ENCODE peak calls at places on chromosomes 7 and 10, in nine cellular contexts. A, W, B, K, Z, O, H, I and T are unnamed samples.

GRCh38 chr7:130365511-130366441 is 14.5 kb upstream of the CPA1 start:
- DNase-seq in W (no peak), H (no peak), A (peak), B (no peak), I (peak), K (no peak), O (no peak), Z (peak), T (no peak)

GRCh38 chr10:31071232-31071999 is 39.8 kb upstream of the ZNF438 start:
- DNase-seq in Z (peak), H (no peak), A (no peak), K (no peak), I (no peak), O (no peak), W (no peak), B (no peak), T (no peak)

GRCh38 chr10:71845410-71846406 is 5.3 kb downstream of the PSAP start:
- DNase-seq in B (no peak), W (no peak), O (no peak), K (no peak), I (no peak), Z (no peak), H (no peak), A (no peak), T (no peak)

GRCh38 chr7:71237945-71238344 is 106.0 kb downstream of the GALNT17 start:
- DNase-seq in A (no peak), I (no peak), Z (no peak), B (no peak), K (peak), H (no peak), O (no peak), W (no peak), T (no peak)

GRCh38 chr7:158722574-158723237 is 18.1 kb upstream of the NCAPG2 start:
- DNase-seq in H (no peak), A (no peak), K (no peak), Z (no peak), W (no peak), O (no peak), B (no peak), I (no peak), T (no peak)

GRCh38 chr7:141551080-141551772 is at the start of gene AGK:
- DNase-seq in H (no peak), K (peak), O (peak), A (peak), W (peak), B (peak), Z (peak), I (peak), T (peak)

GRCh38 chr7:142864980-142865747 is 10.3 kb downstream of the EPHB6 start:
- DNase-seq in Z (no peak), A (no peak), O (no peak), H (no peak), B (no peak), W (no peak), I (no peak), K (no peak), T (no peak)

GRCh38 chr7:150733734-150734095 is 3.5 kb upstream of the GIMAP5 start:
- DNase-seq in B (no peak), H (no peak), Z (no peak), A (no peak), K (peak), W (no peak), I (no peak), O (no peak), T (no peak)

GRCh38 chr7:102260856-102261255 is 25.8 kb upstream of the SH2B2 start:
- DNase-seq in O (no peak), K (no peak), A (no peak), B (no peak), W (no peak), I (no peak), Z (no peak), H (no peak), T (peak)

GRCh38 chr10:96401036-96401435 is 42.2 kb upstream of the OPALIN start:
- DNase-seq in K (no peak), H (no peak), I (no peak), B (no peak), Z (no peak), A (no peak), W (no peak), O (no peak), T (no peak)

GRCh38 chr7:21653623-21654022 is 110.8 kb downstream of the DNAH11 start:
- DNase-seq in Z (no peak), H (no peak), A (no peak), W (no peak), B (no peak), O (no peak), K (no peak), I (no peak), T (no peak)

GRCh38 chr10:61541960-61542359 is 88.8 kb upstream of the TMEM26 start:
- DNase-seq in A (no peak), Z (no peak), W (no peak), B (no peak), K (no peak), O (no peak), I (no peak), H (no peak), T (no peak)

GRCh38 chr10:96341219-96342182 is 17.3 kb downstream of the OPALIN start:
- DNase-seq in K (no peak), H (no peak), Z (no peak), I (peak), O (no peak), W (no peak), A (no peak), B (no peak), T (peak)

GRCh38 chr7:87565877-87566276 is 34.8 kb downstream of the ABCB1 start:
- DNase-seq in H (no peak), A (no peak), I (no peak), Z (no peak), O (no peak), B (no peak), W (no peak), K (no peak), T (no peak)

GRCh38 chr7:98970805-98971204 is 92.5 kb downstream of the TRRAP start:
- DNase-seq in B (no peak), A (no peak), Z (no peak), W (no peak), I (no peak), H (no peak), O (no peak), K (no peak), T (no peak)

GRCh38 chr10:113273151-113273876 is 279.5 kb upstream of the HABP2 start:
- DNase-seq in A (no peak), B (no peak), H (no peak), W (no peak), I (no peak), O (no peak), K (peak), Z (no peak), T (no peak)

GRCh38 chr7:15219758-15220157 is 317.2 kb upstream of the DGKB start:
- DNase-seq in O (no peak), Z (no peak), B (no peak), H (no peak), W (no peak), A (no peak), I (no peak), K (no peak), T (no peak)

GRCh38 chr10:5628366-5628765 is 38.0 kb downstream of the ASB13 start:
- DNase-seq in Z (no peak), A (no peak), O (no peak), K (no peak), H (no peak), B (no peak), W (no peak), I (no peak), T (no peak)

GRCh38 chr10:15719062-15719898 is 442 bp downstream of the ITGA8 start:
- DNase-seq in O (no peak), Z (no peak), I (no peak), B (no peak), K (peak), A (peak), W (no peak), H (no peak), T (no peak)

GRCh38 chr7:76351372-76351771 is 7.4 kb downstream of the YWHAG start:
- DNase-seq in A (no peak), I (no peak), Z (no peak), O (no peak), H (no peak), K (no peak), W (no peak), B (no peak), T (no peak)

GRCh38 chr10:119199231-119199992 is 8.0 kb upstream of the GRK5 start:
- DNase-seq in Z (peak), B (peak), H (peak), W (no peak), K (peak), I (no peak), A (peak), O (peak), T (peak)

GRCh38 chr10:52755297-52756062 is 17.1 kb downstream of the MBL2 start:
- DNase-seq in H (no peak), A (no peak), Z (peak), I (no peak), B (no peak), K (no peak), W (no peak), O (no peak), T (no peak)

GRCh38 chr10:102775201-102775972 is 31.6 kb downstream of the WBP1L start:
- DNase-seq in B (no peak), Z (peak), O (no peak), H (no peak), I (no peak), A (no peak), W (no peak), K (no peak), T (no peak)

GRCh38 chr10:44913312-44914079 is 2.4 kb downstream of the TMEM72 start:
- DNase-seq in W (no peak), Z (no peak), I (peak), H (no peak), O (no peak), A (no peak), B (peak), K (no peak), T (no peak)

GRCh38 chr7:51080622-51081269 is 235.9 kb downstream of the COBL start:
- DNase-seq in H (no peak), K (peak), I (no peak), O (no peak), B (no peak), Z (no peak), A (no peak), W (no peak), T (peak)

GRCh38 chr7:14639801-14640200 is 262.8 kb downstream of the DGKB start:
- DNase-seq in A (no peak), B (no peak), K (no peak), O (no peak), H (no peak), W (no peak), Z (no peak), I (no peak), T (no peak)

GRCh38 chr10:15370741-15371701 is at the start of gene FAM171A1:
- DNase-seq in W (peak), B (peak), O (peak), I (peak), A (peak), K (peak), H (no peak), Z (peak), T (peak)

GRCh38 chr10:8044908-8045727 is 9.4 kb upstream of the GATA3 start:
- DNase-seq in K (peak), A (peak), Z (no peak), I (no peak), B (peak), H (no peak), O (no peak), W (no peak), T (no peak)